ENCODE peak calls at places on chromosome 12, in eight cellular contexts. O, Z, H, J, S, T, K and P are unnamed samples.

GRCh38 chr12:54421175-54421872 is 2.3 kb upstream of the ITGA5 start:
- DNase-seq in O (no peak), Z (peak), H (peak), J (no peak), S (peak), T (peak), K (no peak), P (no peak)

GRCh38 chr12:88854260-88854659 is 274.0 kb upstream of the KITLG start:
- DNase-seq in O (peak), Z (no peak), H (peak), J (no peak), S (peak), T (peak), K (no peak), P (no peak)

GRCh38 chr12:98595152-98595988 is 1.9 kb downstream of the SLC25A3 start:
- DNase-seq in O (peak), Z (no peak), H (peak), J (no peak), S (peak), T (peak), K (no peak), P (peak)

GRCh38 chr12:20282411-20282810 is 85.9 kb upstream of the PDE3A start:
- DNase-seq in O (no peak), Z (no peak), H (no peak), J (no peak), S (no peak), T (peak), K (no peak), P (no peak)

GRCh38 chr12:66693901-66694513 is 15.1 kb upstream of the GRIP1 start:
- DNase-seq in O (peak), Z (no peak), H (peak), J (no peak), S (peak), T (peak), K (peak), P (peak)

GRCh38 chr12:120110550-120111501 is 5.7 kb downstream of the RAB35 start:
- DNase-seq in O (peak), Z (no peak), H (no peak), J (peak), S (no peak), T (no peak), K (peak), P (peak)

GRCh38 chr12:111557271-111558106 is 41.6 kb downstream of the ATXN2 start:
- DNase-seq in O (no peak), Z (no peak), H (no peak), J (no peak), S (peak), T (peak), K (no peak), P (no peak)

GRCh38 chr12:66065623-66066022 is 64.9 kb downstream of the LLPH start:
- DNase-seq in O (no peak), Z (no peak), H (peak), J (no peak), S (peak), T (peak), K (no peak), P (no peak)

GRCh38 chr12:111444706-111445310 is 39.1 kb downstream of the SH2B3 start:
- DNase-seq in O (peak), Z (peak), H (no peak), J (peak), S (peak), T (peak), K (peak), P (peak)

GRCh38 chr12:42486407-42486806 is 103.1 kb downstream of the PRICKLE1 start:
- DNase-seq in O (no peak), Z (no peak), H (no peak), J (no peak), S (no peak), T (no peak), K (no peak), P (no peak)

GRCh38 chr12:14946162-14946561 is 7.8 kb upstream of the ERP27 start:
- DNase-seq in O (no peak), Z (no peak), H (no peak), J (no peak), S (no peak), T (no peak), K (no peak), P (no peak)
- H3K4me3 ChIP-seq in O (no peak), Z (no peak), H (no peak), J (no peak), S (no peak), T (no peak), K (no peak), P (no peak)

DNA sequence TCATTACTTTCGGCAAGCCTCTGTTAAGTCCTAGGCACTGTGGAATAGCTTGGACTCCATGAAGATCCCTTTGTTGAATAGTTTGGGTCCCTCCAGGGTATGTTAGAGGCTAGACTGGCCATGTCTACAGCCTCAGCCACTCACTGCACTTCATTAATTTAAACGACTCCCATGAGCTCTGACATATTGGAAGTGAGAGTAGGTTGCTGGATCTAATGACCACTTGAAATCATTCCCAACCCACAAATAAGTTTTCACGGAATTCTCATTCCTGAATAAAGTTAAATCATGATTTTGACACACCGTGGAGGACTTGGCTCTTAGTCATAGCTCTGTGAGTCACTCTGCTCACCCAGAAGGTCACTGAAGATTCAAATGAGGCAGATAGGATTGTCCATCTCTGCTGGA is 21.4 kb upstream of the APPL2 start:
- DNase-seq in O (no peak), Z (peak), H (peak), J (no peak), S (peak), T (peak), K (no peak), P (no peak)
- H3K4me3 ChIP-seq in O (no peak), Z (no peak), H (no peak), J (no peak), S (peak), T (no peak), K (no peak), P (no peak)

GRCh38 chr12:95386056-95386455 is 87.9 kb upstream of the METAP2 start:
- DNase-seq in O (no peak), Z (no peak), H (peak), J (no peak), S (peak), T (no peak), K (no peak), P (no peak)
- H3K4me3 ChIP-seq in O (no peak), Z (no peak), H (no peak), J (no peak), S (peak), T (peak), K (no peak), P (no peak)

DNA sequence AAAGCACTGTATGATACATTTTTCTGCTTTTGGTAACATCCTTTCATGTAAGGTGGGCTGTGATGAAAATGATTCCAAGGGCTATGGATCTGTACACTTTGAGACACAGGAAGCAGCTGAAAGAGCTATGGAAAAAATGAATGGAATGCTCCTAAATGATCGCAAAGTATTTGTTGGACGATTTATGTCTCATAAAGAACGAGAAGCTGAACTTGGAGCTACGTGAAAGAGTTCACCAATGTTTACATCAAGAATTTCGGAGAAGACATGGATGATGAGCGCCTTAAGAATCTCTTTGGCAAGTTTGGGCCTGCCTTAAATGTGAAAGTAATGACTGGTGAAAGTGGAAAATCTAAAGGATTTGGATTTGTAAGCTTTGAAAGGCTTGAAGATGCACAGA is 22.1 kb upstream of the SRGAP1 start:
- DNase-seq in O (no peak), Z (no peak), H (no peak), J (no peak), S (peak), T (peak), K (no peak), P (no peak)
- H3K4me3 ChIP-seq in O (no peak), Z (peak), H (peak), J (no peak), S (peak), T (peak), K (no peak), P (no peak)

GRCh38 chr12:122820838-122821271 is 14.4 kb upstream of the HIP1R start:
- DNase-seq in O (no peak), Z (no peak), H (no peak), J (no peak), S (no peak), T (no peak), K (peak), P (no peak)
- H3K4me3 ChIP-seq in O (no peak), Z (no peak), H (no peak), J (no peak), S (no peak), T (no peak), K (no peak), P (no peak)

GRCh38 chr12:124512667-124513296 is 54.6 kb downstream of the NCOR2 start:
- DNase-seq in O (peak), Z (peak), H (peak), J (no peak), S (peak), T (peak), K (no peak), P (no peak)
- H3K4me3 ChIP-seq in O (no peak), Z (no peak), H (no peak), J (no peak), S (no peak), T (peak), K (no peak), P (no peak)